ENCODE peak calls at places on chromosome 15, in four cellular contexts. N, K, J and O are unnamed samples.

GRCh38 chr15:88258021-88258641 is 1.6 kb upstream of the NTRK3 start:
- DNase-seq in J (no peak), N (no peak), K (no peak), O (no peak)

GRCh38 chr15:59685737-59686297 is 3.3 kb downstream of the BNIP2 start:
- DNase-seq in N (no peak), K (no peak), J (no peak), O (no peak)

GRCh38 chr15:59237854-59238252 is 31.2 kb downstream of the LDHAL6B start:
- DNase-seq in J (no peak), N (no peak), K (no peak), O (no peak)

GRCh38 chr15:81914333-81914732 is 131.5 kb downstream of the MEX3B start:
- DNase-seq in J (no peak), N (peak; percentile 26), K (no peak), O (peak; percentile 45)

GRCh38 chr15:84023636-84024035 is 211.9 kb upstream of the GOLGA6L4 start:
- DNase-seq in J (no peak), N (no peak), K (no peak), O (no peak)

GRCh38 chr15:65738649-65739048 is 53.4 kb downstream of the DENND4A start:
- DNase-seq in N (no peak), J (no peak), K (no peak), O (no peak)

GRCh38 chr15:55993111-55993803 is at the start of gene NEDD4:
- DNase-seq in N (peak; percentile 91), K (peak; percentile 52), J (peak; percentile 66), O (peak; percentile 91)

GRCh38 chr15:85316244-85316934 is 64.0 kb upstream of the AKAP13 start:
- DNase-seq in J (no peak), N (no peak), K (no peak), O (no peak)

GRCh38 chr15:74830868-74831267 is 4.4 kb downstream of the CPLX3 start:
- DNase-seq in K (no peak), J (no peak), N (peak; percentile 77), O (peak; percentile 69)

GRCh38 chr15:60480888-60481287 is 1.9 kb upstream of the ICE2 start:
- DNase-seq in K (no peak), J (no peak), N (no peak), O (no peak)